ENCODE peak calls at places on chromosomes 7 and 10, in ten cellular contexts. One of them, this sample, is unnamed.
A peak's percentile ranks its signal among the peaks of the same experiment; 100 is the strongest.

GRCh38 chr7:134435161-134435920 is 23.6 kb downstream of the AKR1B1 start:
- DNase-seq in A673: no peak
- DNase-seq in suprapubic skin: no peak
- DNase-seq in breast epithelium: no peak
- DNase-seq in uterus: no peak
- DNase-seq in colonic mucosa: no peak
- DNase-seq in left ventricle myocardium inferior: no peak
- DNase-seq in endothelial cell of umbilical vein: no peak
- DNase-seq in fibroblast of lung: no peak
- DNase-seq in SJSA1: no peak
- DNase-seq in this sample: no peak

GRCh38 chr7:16114633-16115032 is 306.7 kb downstream of the CRPPA start:
- DNase-seq in A673: peak; percentile 48
- DNase-seq in suprapubic skin: no peak
- DNase-seq in breast epithelium: no peak
- DNase-seq in uterus: no peak
- DNase-seq in colonic mucosa: no peak
- DNase-seq in left ventricle myocardium inferior: no peak
- DNase-seq in endothelial cell of umbilical vein: peak; percentile 53
- DNase-seq in fibroblast of lung: peak; percentile 82
- DNase-seq in SJSA1: peak; percentile 23
- DNase-seq in this sample: peak; percentile 58

GRCh38 chr7:6402741-6403140 is 45.0 kb downstream of the DAGLB start:
- DNase-seq in A673: no peak
- DNase-seq in suprapubic skin: no peak
- DNase-seq in breast epithelium: no peak
- DNase-seq in uterus: no peak
- DNase-seq in colonic mucosa: no peak
- DNase-seq in left ventricle myocardium inferior: no peak
- DNase-seq in endothelial cell of umbilical vein: no peak
- DNase-seq in fibroblast of lung: no peak
- DNase-seq in SJSA1: no peak
- DNase-seq in this sample: no peak

GRCh38 chr7:30844483-30844874 is 67.2 kb upstream of the AQP1 start:
- DNase-seq in A673: no peak
- DNase-seq in suprapubic skin: peak; percentile 32
- DNase-seq in breast epithelium: peak; percentile 27
- DNase-seq in uterus: no peak
- DNase-seq in colonic mucosa: no peak
- DNase-seq in left ventricle myocardium inferior: no peak
- DNase-seq in endothelial cell of umbilical vein: no peak
- DNase-seq in fibroblast of lung: no peak
- DNase-seq in SJSA1: no peak
- DNase-seq in this sample: no peak

GRCh38 chr7:98531717-98532116 is 85.4 kb upstream of the NPTX2 start:
- DNase-seq in A673: no peak
- DNase-seq in suprapubic skin: no peak
- DNase-seq in breast epithelium: no peak
- DNase-seq in uterus: no peak
- DNase-seq in colonic mucosa: no peak
- DNase-seq in left ventricle myocardium inferior: no peak
- DNase-seq in endothelial cell of umbilical vein: no peak
- DNase-seq in fibroblast of lung: no peak
- DNase-seq in SJSA1: no peak
- DNase-seq in this sample: no peak

GRCh38 chr7:90173127-90173844 is 19.0 kb downstream of the STEAP1 start:
- DNase-seq in A673: no peak
- DNase-seq in suprapubic skin: no peak
- DNase-seq in breast epithelium: no peak
- DNase-seq in uterus: no peak
- DNase-seq in colonic mucosa: no peak
- DNase-seq in left ventricle myocardium inferior: no peak
- DNase-seq in endothelial cell of umbilical vein: no peak
- DNase-seq in fibroblast of lung: peak; percentile 7
- DNase-seq in SJSA1: no peak
- DNase-seq in this sample: no peak

GRCh38 chr10:118753331-118753730 is 1.4 kb downstream of the CACUL1 start:
- DNase-seq in A673: no peak
- DNase-seq in suprapubic skin: no peak
- DNase-seq in breast epithelium: no peak
- DNase-seq in uterus: no peak
- DNase-seq in colonic mucosa: no peak
- DNase-seq in left ventricle myocardium inferior: no peak
- DNase-seq in endothelial cell of umbilical vein: peak; percentile 22
- DNase-seq in fibroblast of lung: peak; percentile 44
- DNase-seq in SJSA1: no peak
- DNase-seq in this sample: peak; percentile 16

GRCh38 chr7:105131033-105131656 is 117.1 kb downstream of the KMT2E start:
- DNase-seq in A673: no peak
- DNase-seq in suprapubic skin: no peak
- DNase-seq in breast epithelium: no peak
- DNase-seq in uterus: no peak
- DNase-seq in colonic mucosa: no peak
- DNase-seq in left ventricle myocardium inferior: no peak
- DNase-seq in endothelial cell of umbilical vein: no peak
- DNase-seq in fibroblast of lung: no peak
- DNase-seq in SJSA1: no peak
- DNase-seq in this sample: no peak

GRCh38 chr7:95469850-95470249 is 15.9 kb upstream of the ASB4 start:
- DNase-seq in A673: peak; percentile 77
- DNase-seq in suprapubic skin: no peak
- DNase-seq in breast epithelium: no peak
- DNase-seq in uterus: no peak
- DNase-seq in colonic mucosa: no peak
- DNase-seq in left ventricle myocardium inferior: no peak
- DNase-seq in endothelial cell of umbilical vein: no peak
- DNase-seq in fibroblast of lung: no peak
- DNase-seq in SJSA1: no peak
- DNase-seq in this sample: peak; percentile 82

GRCh38 chr7:136405931-136406777 is 429.0 kb upstream of the MTPN start:
- DNase-seq in A673: peak; percentile 90
- DNase-seq in suprapubic skin: no peak
- DNase-seq in breast epithelium: no peak
- DNase-seq in uterus: peak; percentile 17
- DNase-seq in colonic mucosa: peak; percentile 25
- DNase-seq in left ventricle myocardium inferior: no peak
- DNase-seq in endothelial cell of umbilical vein: peak; percentile 48
- DNase-seq in fibroblast of lung: peak; percentile 68
- DNase-seq in SJSA1: peak; percentile 33
- DNase-seq in this sample: peak; percentile 16

GRCh38 chr7:137656850-137657232 is 189.9 kb downstream of the DGKI start:
- DNase-seq in A673: no peak
- DNase-seq in suprapubic skin: no peak
- DNase-seq in breast epithelium: no peak
- DNase-seq in uterus: no peak
- DNase-seq in colonic mucosa: no peak
- DNase-seq in left ventricle myocardium inferior: no peak
- DNase-seq in endothelial cell of umbilical vein: no peak
- DNase-seq in fibroblast of lung: no peak
- DNase-seq in SJSA1: no peak
- DNase-seq in this sample: no peak

GRCh38 chr10:43809211-43809930 is 160.7 kb upstream of the ZNF32 start:
- DNase-seq in A673: no peak
- DNase-seq in suprapubic skin: no peak
- DNase-seq in breast epithelium: no peak
- DNase-seq in uterus: no peak
- DNase-seq in colonic mucosa: no peak
- DNase-seq in left ventricle myocardium inferior: no peak
- DNase-seq in endothelial cell of umbilical vein: peak; percentile 52
- DNase-seq in fibroblast of lung: peak; percentile 83
- DNase-seq in SJSA1: peak; percentile 54
- DNase-seq in this sample: no peak

GRCh38 chr10:87656431-87657072 is 3.1 kb upstream of the PAPSS2 start:
- DNase-seq in A673: peak; percentile 72
- DNase-seq in suprapubic skin: no peak
- DNase-seq in breast epithelium: no peak
- DNase-seq in uterus: no peak
- DNase-seq in colonic mucosa: no peak
- DNase-seq in left ventricle myocardium inferior: no peak
- DNase-seq in endothelial cell of umbilical vein: peak; percentile 78
- DNase-seq in fibroblast of lung: peak; percentile 62
- DNase-seq in SJSA1: peak; percentile 74
- DNase-seq in this sample: peak; percentile 64

GRCh38 chr10:103703941-103704919 is 151.1 kb downstream of the SH3PXD2A start:
- DNase-seq in A673: no peak
- DNase-seq in suprapubic skin: no peak
- DNase-seq in breast epithelium: no peak
- DNase-seq in uterus: no peak
- DNase-seq in colonic mucosa: no peak
- DNase-seq in left ventricle myocardium inferior: no peak
- DNase-seq in endothelial cell of umbilical vein: no peak
- DNase-seq in fibroblast of lung: no peak
- DNase-seq in SJSA1: no peak
- DNase-seq in this sample: no peak

DNA sequence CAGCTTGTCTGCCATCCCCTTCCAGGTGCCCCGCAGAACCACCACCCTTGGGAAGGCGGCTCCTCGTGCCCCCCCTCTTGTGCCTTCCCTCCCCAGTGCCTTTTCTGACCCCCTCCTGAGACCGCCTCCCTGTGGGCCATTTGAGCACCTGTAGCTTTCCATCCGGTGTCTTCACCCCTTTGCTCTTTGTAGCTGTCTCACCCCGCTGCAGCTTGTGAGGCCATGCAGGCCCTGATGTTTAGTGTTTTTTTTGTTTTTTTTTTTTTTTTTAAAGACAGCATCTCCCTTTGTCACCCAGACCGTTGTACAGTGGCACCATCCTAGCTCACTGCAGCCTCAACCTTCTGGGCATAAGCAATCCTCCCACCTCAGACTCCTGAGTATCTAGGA is 52.5 kb downstream of the CUX1 start:
- DNase-seq in A673: no peak
- DNase-seq in suprapubic skin: no peak
- DNase-seq in breast epithelium: no peak
- DNase-seq in uterus: no peak
- DNase-seq in colonic mucosa: no peak
- DNase-seq in left ventricle myocardium inferior: no peak
- DNase-seq in endothelial cell of umbilical vein: no peak
- DNase-seq in fibroblast of lung: no peak
- DNase-seq in SJSA1: no peak
- DNase-seq in this sample: no peak
- H3K4me1 ChIP-seq in A673: peaks cover 43% of the 10 kb centered on the region
- H3K4me1 ChIP-seq in suprapubic skin: peaks cover 16% of the 10 kb centered on the region
- H3K4me1 ChIP-seq in breast epithelium: no peaks in the 10 kb centered on the region
- H3K4me1 ChIP-seq in uterus: peaks cover 5% of the 10 kb centered on the region
- H3K4me1 ChIP-seq in colonic mucosa: peaks cover 6% of the 10 kb centered on the region
- H3K4me1 ChIP-seq in left ventricle myocardium inferior: peaks cover 54% of the 10 kb centered on the region
- H3K4me1 ChIP-seq in endothelial cell of umbilical vein: no peaks in the 10 kb centered on the region
- H3K4me1 ChIP-seq in fibroblast of lung: peaks cover 3% of the 10 kb centered on the region
- H3K4me1 ChIP-seq in SJSA1: peaks cover 11% of the 10 kb centered on the region
- H3K4me1 ChIP-seq in this sample: peaks cover 17% of the 10 kb centered on the region

GRCh38 chr10:121518321-121518720 is 79.9 kb downstream of the FGFR2 start:
- DNase-seq in A673: no peak
- DNase-seq in suprapubic skin: no peak
- DNase-seq in breast epithelium: no peak
- DNase-seq in uterus: no peak
- DNase-seq in colonic mucosa: no peak
- DNase-seq in left ventricle myocardium inferior: no peak
- DNase-seq in endothelial cell of umbilical vein: no peak
- DNase-seq in fibroblast of lung: no peak
- DNase-seq in SJSA1: no peak
- DNase-seq in this sample: no peak

GRCh38 chr10:121516071-121516470 is 82.2 kb downstream of the FGFR2 start:
- DNase-seq in A673: no peak
- DNase-seq in suprapubic skin: no peak
- DNase-seq in breast epithelium: no peak
- DNase-seq in uterus: no peak
- DNase-seq in colonic mucosa: no peak
- DNase-seq in left ventricle myocardium inferior: no peak
- DNase-seq in endothelial cell of umbilical vein: no peak
- DNase-seq in fibroblast of lung: no peak
- DNase-seq in SJSA1: no peak
- DNase-seq in this sample: no peak

GRCh38 chr10:121519411-121519810 is 78.8 kb downstream of the FGFR2 start:
- DNase-seq in A673: no peak
- DNase-seq in suprapubic skin: no peak
- DNase-seq in breast epithelium: no peak
- DNase-seq in uterus: no peak
- DNase-seq in colonic mucosa: no peak
- DNase-seq in left ventricle myocardium inferior: no peak
- DNase-seq in endothelial cell of umbilical vein: no peak
- DNase-seq in fibroblast of lung: no peak
- DNase-seq in SJSA1: no peak
- DNase-seq in this sample: no peak

GRCh38 chr10:121514141-121514865 is 83.9 kb downstream of the FGFR2 start:
- DNase-seq in A673: no peak
- DNase-seq in suprapubic skin: no peak
- DNase-seq in breast epithelium: no peak
- DNase-seq in uterus: no peak
- DNase-seq in colonic mucosa: no peak
- DNase-seq in left ventricle myocardium inferior: no peak
- DNase-seq in endothelial cell of umbilical vein: no peak
- DNase-seq in fibroblast of lung: no peak
- DNase-seq in SJSA1: no peak
- DNase-seq in this sample: no peak

GRCh38 chr10:121516483-121516882 is 81.8 kb downstream of the FGFR2 start:
- DNase-seq in A673: no peak
- DNase-seq in suprapubic skin: no peak
- DNase-seq in breast epithelium: no peak
- DNase-seq in uterus: no peak
- DNase-seq in colonic mucosa: no peak
- DNase-seq in left ventricle myocardium inferior: no peak
- DNase-seq in endothelial cell of umbilical vein: no peak
- DNase-seq in fibroblast of lung: no peak
- DNase-seq in SJSA1: no peak
- DNase-seq in this sample: no peak
- H3K27me3 ChIP-seq in A673: peaks cover 34% of the 10 kb centered on the region
- H3K27me3 ChIP-seq in suprapubic skin: no peaks in the 10 kb centered on the region
- H3K27me3 ChIP-seq in breast epithelium: no peaks in the 10 kb centered on the region
- H3K27me3 ChIP-seq in uterus: no peaks in the 10 kb centered on the region
- H3K27me3 ChIP-seq in colonic mucosa: no peaks in the 10 kb centered on the region
- H3K27me3 ChIP-seq in left ventricle myocardium inferior: peaks cover 17% of the 10 kb centered on the region
- H3K27me3 ChIP-seq in endothelial cell of umbilical vein: no peaks in the 10 kb centered on the region
- H3K27me3 ChIP-seq in fibroblast of lung: no peaks in the 10 kb centered on the region
- H3K27me3 ChIP-seq in SJSA1: no peaks in the 10 kb centered on the region
- H3K27me3 ChIP-seq in this sample: no peaks in the 10 kb centered on the region

DNA sequence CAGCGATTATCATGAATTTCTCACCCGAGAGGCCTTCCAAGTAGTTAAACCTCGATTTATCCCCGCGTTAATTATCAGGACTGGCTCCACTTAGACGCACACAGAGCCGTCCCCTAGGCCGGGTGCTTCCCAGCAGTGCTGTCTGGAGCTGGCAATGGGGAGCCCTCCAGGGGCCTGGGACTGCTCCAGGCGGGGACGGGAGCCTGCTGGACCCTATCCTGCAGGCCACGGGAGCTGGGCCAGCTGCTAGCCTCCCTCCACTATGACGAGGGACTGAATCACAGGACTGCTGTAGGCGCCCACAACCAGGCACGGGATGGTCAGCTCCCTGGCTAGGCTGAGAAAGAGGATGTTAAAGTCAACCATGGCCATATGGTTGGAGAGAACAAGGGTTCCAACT is 229.1 kb downstream of the ELFN1 start:
- DNase-seq in A673: no peak
- DNase-seq in suprapubic skin: no peak
- DNase-seq in breast epithelium: no peak
- DNase-seq in uterus: no peak
- DNase-seq in colonic mucosa: no peak
- DNase-seq in left ventricle myocardium inferior: no peak
- DNase-seq in endothelial cell of umbilical vein: no peak
- DNase-seq in fibroblast of lung: peak; percentile 91
- DNase-seq in SJSA1: no peak
- DNase-seq in this sample: no peak
- H3K4me1 ChIP-seq in A673: no peaks in the 10 kb centered on the region
- H3K4me1 ChIP-seq in suprapubic skin: no peaks in the 10 kb centered on the region
- H3K4me1 ChIP-seq in breast epithelium: no peaks in the 10 kb centered on the region
- H3K4me1 ChIP-seq in uterus: no peaks in the 10 kb centered on the region
- H3K4me1 ChIP-seq in colonic mucosa: no peaks in the 10 kb centered on the region
- H3K4me1 ChIP-seq in left ventricle myocardium inferior: peaks cover 22% of the 10 kb centered on the region
- H3K4me1 ChIP-seq in endothelial cell of umbilical vein: no peaks in the 10 kb centered on the region
- H3K4me1 ChIP-seq in fibroblast of lung: peaks cover 13% of the 10 kb centered on the region
- H3K4me1 ChIP-seq in SJSA1: no peaks in the 10 kb centered on the region
- H3K4me1 ChIP-seq in this sample: no peaks in the 10 kb centered on the region

GRCh38 chr7:46230298-46231295 is 309.5 kb upstream of the IGFBP3 start:
- DNase-seq in A673: no peak
- DNase-seq in suprapubic skin: no peak
- DNase-seq in breast epithelium: no peak
- DNase-seq in uterus: no peak
- DNase-seq in colonic mucosa: no peak
- DNase-seq in left ventricle myocardium inferior: no peak
- DNase-seq in endothelial cell of umbilical vein: no peak
- DNase-seq in fibroblast of lung: no peak
- DNase-seq in SJSA1: no peak
- DNase-seq in this sample: no peak
- H3K27me3 ChIP-seq in A673: no peaks in the 10 kb centered on the region
- H3K27me3 ChIP-seq in suprapubic skin: no peaks in the 10 kb centered on the region
- H3K27me3 ChIP-seq in breast epithelium: no peaks in the 10 kb centered on the region
- H3K27me3 ChIP-seq in uterus: no peaks in the 10 kb centered on the region
- H3K27me3 ChIP-seq in colonic mucosa: no peaks in the 10 kb centered on the region
- H3K27me3 ChIP-seq in left ventricle myocardium inferior: no peaks in the 10 kb centered on the region
- H3K27me3 ChIP-seq in endothelial cell of umbilical vein: no peaks in the 10 kb centered on the region
- H3K27me3 ChIP-seq in fibroblast of lung: no peaks in the 10 kb centered on the region
- H3K27me3 ChIP-seq in SJSA1: no peaks in the 10 kb centered on the region
- H3K27me3 ChIP-seq in this sample: no peaks in the 10 kb centered on the region

This sample was measured in SJCRH30.